ENCODE peak calls at places on chromosomes 3 and 15, in six cellular contexts. R is upper lobe of left lung, D is tibial nerve, X is sigmoid colon, U is A549, O is transverse colon. S is an unnamed sample.

GRCh38 chr3:105915524-105915923 is 46.7 kb upstream of the CBLB start:
- DNase-seq in R (no peak), D (no peak), X (no peak), U (no peak), O (no peak), S (no peak)

GRCh38 chr3:178203152-178203551 is 333.1 kb upstream of the KCNMB2 start:
- DNase-seq in R (no peak), D (no peak), X (no peak), U (no peak), O (no peak), S (no peak)

GRCh38 chr15:85615930-85616329 is 178.8 kb downstream of the KLHL25 start:
- DNase-seq in R (no peak), D (peak), X (no peak), U (peak), O (no peak), S (no peak)

GRCh38 chr3:159852821-159853505 is 135.7 kb upstream of the IL12A start:
- DNase-seq in R (peak), D (peak), X (peak), U (peak), O (no peak), S (peak)

GRCh38 chr15:68518785-68519430 is 59.9 kb upstream of the CORO2B start:
- DNase-seq in R (no peak), D (no peak), X (no peak), U (no peak), O (no peak), S (no peak)

GRCh38 chr3:129727707-129728106 is 121.2 kb upstream of the PLXND1 start:
- DNase-seq in R (no peak), D (no peak), X (no peak), U (no peak), O (no peak), S (peak)

GRCh38 chr3:36482259-36482658 is 102.0 kb downstream of the STAC start:
- DNase-seq in R (no peak), D (no peak), X (no peak), U (no peak), O (no peak), S (no peak)

GRCh38 chr15:91912336-91912735 is 58.8 kb downstream of the SLCO3A1 start:
- DNase-seq in R (no peak), D (no peak), X (no peak), U (no peak), O (no peak), S (no peak)

GRCh38 chr15:68410466-68411200 is 21.3 kb downstream of the ITGA11 start:
- DNase-seq in R (no peak), D (no peak), X (no peak), U (no peak), O (no peak), S (no peak)

GRCh38 chr15:68274184-68274848 is 3.2 kb upstream of the FEM1B start:
- DNase-seq in R (no peak), D (no peak), X (no peak), U (no peak), O (no peak), S (no peak)

GRCh38 chr3:197256836-197257444 is 41.5 kb downstream of the DLG1 start:
- DNase-seq in R (no peak), D (peak), X (no peak), U (no peak), O (peak), S (no peak)

GRCh38 chr3:55720614-55721013 is 233.5 kb upstream of the WNT5A start:
- DNase-seq in R (no peak), D (no peak), X (no peak), U (peak), O (no peak), S (no peak)

GRCh38 chr3:11089931-11090330 is 64.4 kb upstream of the HRH1 start:
- DNase-seq in R (no peak), D (no peak), X (no peak), U (no peak), O (no peak), S (no peak)

GRCh38 chr3:155049959-155050358 is 30.2 kb upstream of the MME start:
- DNase-seq in R (no peak), D (no peak), X (no peak), U (no peak), O (no peak), S (no peak)

GRCh38 chr3:40885423-40885822 is 313.9 kb upstream of the CTNNB1 start:
- DNase-seq in R (no peak), D (no peak), X (no peak), U (no peak), O (no peak), S (no peak)

GRCh38 chr15:74978503-74978902 is 16.9 kb upstream of the SCAMP5 start:
- DNase-seq in R (no peak), D (no peak), X (no peak), U (no peak), O (no peak), S (no peak)

GRCh38 chr3:5567113-5567512 is 379.6 kb downstream of the EDEM1 start:
- DNase-seq in R (no peak), D (no peak), X (no peak), U (no peak), O (no peak), S (no peak)

GRCh38 chr3:112000971-112001370 is 2.2 kb downstream of the TAGLN3 start:
- DNase-seq in R (no peak), D (no peak), X (no peak), U (no peak), O (no peak), S (no peak)

GRCh38 chr15:71355268-71355667 is 240.0 kb downstream of the THSD4 start:
- DNase-seq in R (no peak), D (no peak), X (no peak), U (no peak), O (no peak), S (no peak)

GRCh38 chr15:83545803-83546534 is 98.8 kb downstream of the SH3GL3 start:
- DNase-seq in R (no peak), D (no peak), X (no peak), U (no peak), O (no peak), S (no peak)

GRCh38 chr3:195729476-195729875 is 8.7 kb downstream of the MUC20 start:
- DNase-seq in R (no peak), D (no peak), X (peak), U (no peak), O (no peak), S (no peak)

GRCh38 chr3:66567066-66567465 is 66.2 kb upstream of the LRIG1 start:
- DNase-seq in R (no peak), D (no peak), X (no peak), U (no peak), O (no peak), S (no peak)

GRCh38 chr3:14523792-14524191 is 16.4 kb downstream of the GRIP2 start:
- DNase-seq in R (no peak), D (no peak), X (peak), U (no peak), O (no peak), S (no peak)

GRCh38 chr3:46504780-46505179 is 7.0 kb downstream of the RTP3 start:
- DNase-seq in R (no peak), D (no peak), X (no peak), U (no peak), O (no peak), S (no peak)

GRCh38 chr3:149464706-149465328 is 9.7 kb upstream of the TM4SF4 start:
- DNase-seq in R (no peak), D (no peak), X (no peak), U (no peak), O (no peak), S (no peak)

GRCh38 chr3:51955893-51956770 is 951 bp downstream of the GPR62 start:
- DNase-seq in R (no peak), D (no peak), X (no peak), U (no peak), O (peak), S (peak)

GRCh38 chr3:170572665-170573253 is 13.1 kb downstream of the SLC7A14 start:
- DNase-seq in R (no peak), D (no peak), X (no peak), U (no peak), O (no peak), S (no peak)

GRCh38 chr3:41580274-41580959 is 381.1 kb downstream of the CTNNB1 start:
- DNase-seq in R (no peak), D (peak), X (no peak), U (no peak), O (no peak), S (no peak)

DNA sequence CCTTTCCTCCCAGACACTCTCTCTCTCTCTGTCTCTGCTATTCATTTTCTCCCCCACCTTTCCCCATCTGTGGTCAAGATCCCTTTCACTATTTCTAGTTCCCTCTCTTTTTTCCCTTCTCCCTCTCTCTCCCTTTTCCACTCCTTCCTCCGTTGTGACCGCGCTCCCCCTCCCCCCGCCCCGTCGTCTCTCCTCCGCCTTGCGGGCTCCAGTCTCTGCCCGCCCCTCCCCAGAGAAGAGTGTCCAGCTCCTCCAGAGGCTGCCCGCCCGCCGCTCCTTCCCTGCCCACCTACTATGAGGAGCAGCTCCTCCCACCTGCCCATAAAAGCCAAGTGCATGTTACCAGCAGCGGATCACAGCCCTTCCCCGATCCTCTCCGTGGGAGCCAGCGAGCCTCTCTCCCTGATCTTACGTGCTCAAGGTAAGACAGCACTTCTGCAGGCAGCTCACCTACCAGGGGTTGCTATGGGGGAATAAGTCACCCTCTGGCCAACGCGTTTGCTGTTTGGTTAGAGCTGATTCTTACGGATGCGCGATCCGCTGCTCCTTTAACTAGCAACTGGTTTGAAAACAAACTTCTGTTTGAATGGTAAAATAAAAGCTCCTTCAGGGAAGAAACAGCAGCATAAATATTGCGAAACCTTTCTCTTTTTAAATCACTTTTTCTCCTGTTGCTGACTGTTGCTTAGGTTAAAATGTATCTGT is at the start of gene COL8A1:
- DNase-seq in R (peak), D (peak), X (peak), U (no peak), O (peak), S (peak)
- H3K4me3 ChIP-seq in R (peak), D (peak), X (peak), U (peak), O (peak), S (peak)

GRCh38 chr3:61222428-61222827 is 28.8 kb downstream of the FHIT start:
- DNase-seq in R (no peak), D (no peak), X (no peak), U (no peak), O (no peak), S (no peak)
- TF ChIP-seq EP300 in R (no peak), D (no peak), X (no peak), U (no peak), O (no peak), S (no peak)

DNA sequence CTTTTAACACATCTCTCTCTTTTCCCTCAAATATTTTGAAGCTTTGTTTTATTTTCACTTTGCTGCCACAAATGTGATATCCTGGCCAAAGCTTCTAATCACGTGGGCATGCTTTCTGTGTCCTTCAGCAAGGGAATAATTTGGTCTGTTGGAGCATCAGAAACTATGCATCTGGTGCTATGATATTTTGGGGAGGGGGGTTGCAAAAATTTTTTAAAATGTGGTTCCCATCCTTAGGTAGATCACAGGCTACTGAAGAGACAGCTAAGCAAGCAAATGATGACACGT is 254.3 kb downstream of the GAP43 start:
- DNase-seq in R (no peak), D (no peak), X (no peak), U (no peak), O (no peak), S (peak)
- H3K4me3 ChIP-seq in R (no peak), D (peak), X (no peak), U (no peak), O (no peak), S (peak)

GRCh38 chr3:141342386-141342785 is 25.9 kb upstream of the ZBTB38 start:
- DNase-seq in R (peak), D (no peak), X (no peak), U (no peak), O (no peak), S (no peak)
- TF ChIP-seq EP300 in R (no peak), D (no peak), X (no peak), U (no peak), O (no peak), S (no peak)

GRCh38 chr3:99128740-99129505 is 227.4 kb upstream of the DCBLD2 start:
- DNase-seq in R (no peak), D (no peak), X (no peak), U (no peak), O (no peak), S (no peak)
- H3K4me3 ChIP-seq in R (no peak), D (no peak), X (no peak), U (no peak), O (no peak), S (no peak)

GRCh38 chr3:72744330-72744729 is 103.9 kb downstream of the SHQ1 start:
- DNase-seq in R (no peak), D (no peak), X (no peak), U (no peak), O (no peak), S (no peak)
- TF ChIP-seq EP300 in R (no peak), D (no peak), X (no peak), U (no peak), O (no peak), S (no peak)

DNA sequence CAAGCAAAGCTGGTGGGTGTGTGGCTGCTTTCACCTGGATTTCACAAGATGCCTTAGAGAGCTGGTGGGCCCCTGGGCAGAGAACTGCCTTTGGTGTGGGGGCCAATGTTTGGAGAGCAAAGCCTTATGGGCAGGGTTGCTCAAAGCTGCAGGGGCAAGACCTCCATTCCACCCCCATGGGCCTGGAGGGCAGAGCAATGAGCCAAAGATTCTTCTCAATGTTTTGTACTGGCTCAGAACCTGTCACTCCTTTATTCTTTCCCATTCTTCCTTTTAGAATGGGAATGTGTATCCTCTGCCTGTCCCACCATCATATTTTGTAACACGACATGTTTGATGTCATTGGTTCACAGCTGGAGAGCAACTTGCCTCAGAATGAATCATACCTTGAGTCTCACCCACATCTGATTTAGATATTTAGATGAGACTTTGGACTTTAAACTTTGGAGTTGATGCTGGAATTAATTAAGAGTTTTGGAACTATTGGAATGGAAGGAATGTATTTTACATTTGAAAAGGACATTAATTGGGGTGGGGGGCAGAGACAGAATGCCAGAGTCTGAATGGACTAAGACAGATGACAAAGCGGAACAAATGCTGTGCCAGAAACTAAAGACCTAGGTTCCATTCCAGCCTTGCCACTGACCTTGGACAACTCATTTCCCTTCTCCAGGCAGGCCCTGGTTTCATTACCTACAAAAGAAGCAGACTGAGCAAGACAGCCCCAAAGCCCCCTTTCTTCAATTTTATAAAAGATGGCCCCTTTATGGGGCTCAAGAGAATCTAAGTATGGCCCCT is 72.9 kb downstream of the DAPK2 start:
- DNase-seq in R (no peak), D (no peak), X (no peak), U (no peak), O (no peak), S (no peak)
- H3K4me3 ChIP-seq in R (no peak), D (no peak), X (no peak), U (no peak), O (no peak), S (no peak)

GRCh38 chr15:50908209-50909043 is at the start of gene AP4E1:
- DNase-seq in R (peak), D (peak), X (peak), U (peak), O (peak), S (peak)
- TF ChIP-seq EP300 in R (no peak), D (peak), X (no peak), U (no peak), O (peak), S (no peak)

DNA sequence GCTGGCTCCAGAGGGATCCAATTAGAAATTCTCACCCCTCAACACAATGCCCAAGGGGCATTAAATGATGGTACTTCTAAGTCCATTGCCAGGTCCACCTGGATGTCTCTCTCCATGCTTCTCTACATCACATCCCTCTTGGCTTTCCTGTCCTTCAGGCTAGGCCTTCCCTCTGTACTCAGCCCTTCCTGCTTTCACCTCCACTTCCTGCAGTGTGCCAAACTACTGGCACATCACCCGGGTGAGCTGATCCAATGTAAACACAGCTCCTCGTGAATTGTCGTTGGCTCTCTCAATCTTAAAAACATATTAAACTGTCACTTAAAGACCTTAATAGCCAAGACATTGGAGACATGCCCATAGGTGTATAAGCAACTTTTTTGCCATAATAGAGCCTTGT is 4.0 kb downstream of the LMCD1 start:
- DNase-seq in R (peak), D (no peak), X (no peak), U (no peak), O (peak), S (no peak)
- H3K4me3 ChIP-seq in R (no peak), D (no peak), X (no peak), U (no peak), O (no peak), S (no peak)